ENCODE peak calls at places on chromosomes 16 and 17, in seven cellular contexts. V is H1, W is AG09319, I is GM12865, Y is AG04450, L is HFFc6, G is cardiac muscle cell. D is an unnamed sample.

GRCh38 chr17:36885761-36886365 is 51.4 kb upstream of the LHX1 start:
- DNase-seq in V (no peak), W (no peak), I (no peak), Y (no peak), L (no peak), G (no peak), D (no peak)

GRCh38 chr16:87342504-87342903 is 25.3 kb upstream of the C16orf95 start:
- DNase-seq in V (no peak), W (no peak), I (no peak), Y (no peak), L (no peak), G (no peak), D (no peak)

GRCh38 chr16:51134876-51135275 is 16.2 kb downstream of the SALL1 start:
- DNase-seq in V (no peak), W (no peak), I (no peak), Y (no peak), L (no peak), G (no peak), D (no peak)

GRCh38 chr16:66484453-66485213 is 57.5 kb downstream of the BEAN1 start:
- DNase-seq in V (no peak), W (no peak), I (peak; percentile 33), Y (no peak), L (no peak), G (no peak), D (no peak)

GRCh38 chr17:38705523-38705802 is 390 bp downstream of the MLLT6 start:
- DNase-seq in V (no peak), W (no peak), I (no peak), Y (no peak), L (no peak), G (no peak), D (no peak)

GRCh38 chr17:50129303-50129945 is 536 bp downstream of the SAMD14 start:
- DNase-seq in V (no peak), W (no peak), I (peak; percentile 60), Y (no peak), L (peak; percentile 50), G (peak; percentile 55), D (no peak)

GRCh38 chr16:71436473-71436872 is 5.4 kb downstream of the TLE7 start:
- DNase-seq in V (no peak), W (no peak), I (no peak), Y (no peak), L (no peak), G (no peak), D (no peak)

GRCh38 chr17:3026125-3026855 is 37.1 kb downstream of the OR1D5 start:
- DNase-seq in V (no peak), W (no peak), I (no peak), Y (no peak), L (no peak), G (no peak), D (no peak)

GRCh38 chr17:81325974-81326358 is 30.9 kb upstream of the SLC38A10 start:
- DNase-seq in V (no peak), W (no peak), I (no peak), Y (no peak), L (no peak), G (no peak), D (no peak)

GRCh38 chr17:81323411-81323868 is 28.3 kb upstream of the SLC38A10 start:
- DNase-seq in V (no peak), W (peak; percentile 67), I (no peak), Y (no peak), L (no peak), G (no peak), D (peak; percentile 32)

GRCh38 chr17:81324177-81324905 is 29.2 kb upstream of the SLC38A10 start:
- DNase-seq in V (no peak), W (no peak), I (no peak), Y (no peak), L (no peak), G (no peak), D (no peak)

GRCh38 chr17:81323083-81323369 is 27.9 kb upstream of the SLC38A10 start:
- DNase-seq in V (no peak), W (no peak), I (no peak), Y (no peak), L (no peak), G (no peak), D (no peak)

DNA sequence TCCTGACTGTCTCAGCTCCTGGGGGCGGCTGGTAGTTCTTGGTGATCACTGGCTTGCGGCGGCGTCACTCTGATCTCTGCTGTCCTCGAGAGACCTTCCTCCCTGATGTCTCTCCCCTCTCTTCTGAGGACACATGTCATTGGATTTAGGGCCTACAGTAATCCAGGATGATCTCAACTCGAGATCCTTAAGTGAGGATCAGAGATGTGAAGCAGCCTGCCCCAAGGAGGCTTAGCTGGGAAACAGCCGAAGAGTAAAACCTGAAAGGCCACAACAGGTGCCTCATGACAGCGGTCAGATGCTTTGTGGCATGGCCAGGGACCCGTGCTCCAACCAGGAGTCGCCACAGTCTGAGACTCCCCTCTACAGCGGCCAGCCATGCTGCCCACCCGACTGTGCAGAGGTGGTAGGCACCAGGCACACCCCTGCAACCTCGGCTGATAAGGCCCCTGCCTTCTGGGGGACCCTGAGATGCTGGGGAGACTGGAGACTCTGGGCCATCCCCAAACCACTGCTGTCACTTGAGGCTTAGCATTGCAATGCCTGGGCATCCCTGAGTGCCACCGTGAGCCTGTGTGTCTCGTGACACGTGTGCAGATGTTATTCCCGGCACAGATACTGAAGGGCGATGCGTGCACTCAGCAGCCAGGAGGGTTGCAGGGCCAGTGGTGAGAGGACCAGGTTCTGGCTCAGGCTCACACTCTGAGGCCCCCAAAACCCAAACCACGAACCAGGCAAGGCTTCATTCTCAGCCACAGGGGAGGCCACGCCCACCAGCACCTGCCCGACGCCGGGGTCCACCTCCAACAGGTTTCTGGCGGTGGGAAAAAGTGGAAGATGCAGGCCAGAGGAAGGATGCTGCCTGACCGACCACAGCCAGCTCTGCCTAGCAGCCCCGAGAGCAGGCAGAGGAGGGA is 30.2 kb upstream of the SLC38A10 start:
- DNase-seq in V (no peak), W (no peak), I (no peak), Y (no peak), L (no peak), G (no peak), D (no peak)
- TF ChIP-seq CTCF in V (no peak), W (no peak), I (no peak), Y (no peak), L (no peak), G (no peak), D (no peak)

DNA sequence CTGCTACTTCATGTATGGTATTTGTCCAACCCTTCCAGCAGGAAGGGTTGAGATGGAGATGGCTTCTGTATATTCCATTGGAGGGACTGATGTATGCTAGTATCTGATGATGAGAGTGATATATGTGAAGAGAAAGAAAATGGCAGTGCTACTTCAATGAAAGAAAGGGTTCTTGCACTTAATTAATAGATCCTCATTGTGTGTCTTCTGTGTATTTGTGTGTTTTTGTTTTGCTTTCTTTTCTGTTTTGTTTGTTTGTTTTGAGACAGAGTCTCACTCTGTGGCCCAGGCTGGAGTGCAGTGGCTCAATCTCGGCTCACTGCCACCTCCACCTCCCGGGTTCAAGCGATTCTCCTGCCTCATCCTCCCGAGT is 61.2 kb upstream of the CRYM start:
- DNase-seq in V (no peak), W (no peak), I (no peak), Y (no peak), L (no peak), G (no peak), D (no peak)
- TF ChIP-seq CTCF in V (no peak), W (no peak), I (no peak), Y (no peak), L (no peak), G (no peak), D (no peak)

GRCh38 chr16:58678716-58679115 is 5.9 kb downstream of the SLC38A7 start:
- DNase-seq in V (no peak), W (peak; percentile 10), I (peak; percentile 17), Y (no peak), L (peak; percentile 71), G (peak; percentile 25), D (no peak)
- TF ChIP-seq CTCF in V (no peak), W (peak; percentile 21), I (peak; percentile 15), Y (no peak), L (peak; percentile 69), G (peak; percentile 12), D (no peak)

GRCh38 chr16:78396046-78396445 is 296.6 kb downstream of the WWOX start:
- DNase-seq in V (no peak), W (no peak), I (no peak), Y (no peak), L (no peak), G (no peak), D (no peak)
- TF ChIP-seq CTCF in V (no peak), W (no peak), I (no peak), Y (peak; percentile 22), L (peak; percentile 61), G (no peak), D (peak; percentile 25)

DNA sequence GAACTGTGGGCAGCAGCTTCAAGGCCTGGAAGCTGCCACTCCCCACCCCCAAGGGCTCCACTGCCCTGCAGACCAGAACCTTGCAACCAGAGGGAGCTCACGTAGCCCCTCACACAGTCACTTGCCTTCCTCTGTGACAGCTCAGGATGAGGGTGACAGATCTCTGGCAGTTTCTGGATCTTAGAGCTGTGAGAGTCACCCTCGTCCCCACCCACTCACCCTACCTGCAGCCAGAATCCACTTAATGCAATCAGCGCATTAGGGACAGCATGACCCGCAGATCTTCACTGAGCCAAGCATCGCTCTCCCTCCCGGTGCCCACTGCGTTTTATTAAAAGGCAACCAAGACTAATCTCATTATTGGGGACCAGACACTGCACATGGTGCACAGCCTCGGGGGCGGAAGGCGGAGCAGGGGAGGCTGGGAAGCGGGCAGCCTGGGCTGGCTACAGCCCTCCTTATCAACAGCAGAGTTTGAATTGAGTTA is 3.5 kb downstream of the CYB561 start:
- DNase-seq in V (no peak), W (no peak), I (peak; percentile 31), Y (no peak), L (no peak), G (no peak), D (no peak)
- TF ChIP-seq CTCF in V (peak; percentile 40), W (peak; percentile 7), I (no peak), Y (peak; percentile 22), L (no peak), G (peak; percentile 22), D (peak; percentile 26)

DNA sequence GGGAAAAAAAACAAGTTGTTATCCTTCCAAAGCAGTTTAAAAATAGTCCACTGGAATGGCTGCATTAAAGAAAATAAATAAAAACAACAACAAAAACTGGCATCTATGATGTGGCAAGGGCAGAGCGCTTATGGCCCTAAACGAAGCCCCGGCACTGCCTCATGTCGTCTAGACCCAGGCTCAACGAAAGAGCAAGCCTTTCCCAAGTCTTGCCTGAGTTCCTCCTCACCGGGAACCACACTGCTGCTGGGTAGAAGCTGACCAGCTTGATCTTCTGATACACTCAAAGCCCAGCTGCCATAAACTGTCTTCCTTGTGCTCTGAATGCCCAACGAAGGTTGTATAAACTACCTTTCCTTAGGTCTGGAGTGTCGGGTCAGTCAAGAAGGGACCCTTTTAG is 37.0 kb downstream of the NDEL1 start:
- DNase-seq in V (no peak), W (no peak), I (no peak), Y (no peak), L (no peak), G (no peak), D (no peak)
- TF ChIP-seq CTCF in V (no peak), W (no peak), I (no peak), Y (no peak), L (no peak), G (no peak), D (no peak)